ENCODE peak calls at places on chromosome 12, in six cellular contexts. K is neuronal stem cell, Q is heart left ventricle, I is fibroblast of lung, E is right lobe of liver, J is HCT116. N is an unnamed sample. For H3K9me3, the result is how much of the 10 kb centered on the place peaks cover.

GRCh38 chr12:124394462-124395128 is 99.7 kb downstream of the RFLNA start:
- DNase-seq in J (no peak), I (no peak), K (no peak), E (no peak), Q (no peak), N (no peak)

GRCh38 chr12:113860950-113861349 is 105.2 kb downstream of the RBM19 start:
- DNase-seq in E (no peak), Q (no peak), K (no peak), J (no peak), I (peak), N (no peak)

GRCh38 chr12:31682136-31682962 is 22.9 kb downstream of the ETFBKMT start:
- DNase-seq in I (peak), J (peak), E (peak), K (peak), Q (peak), N (peak)

GRCh38 chr12:93245543-93245942 is 132.2 kb upstream of the NUDT4 start:
- DNase-seq in I (no peak), K (no peak), J (no peak), E (no peak), Q (no peak), N (no peak)

GRCh38 chr12:123085730-123086487 is 65.0 kb downstream of the PITPNM2 start:
- DNase-seq in I (no peak), E (no peak), K (no peak), J (peak), Q (no peak), N (no peak)

GRCh38 chr12:119666226-119666808 is 1.6 kb upstream of the PRKAB1 start:
- DNase-seq in K (no peak), I (no peak), Q (no peak), J (no peak), E (no peak), N (no peak)

GRCh38 chr12:57366315-57366714 is 64.5 kb downstream of the R3HDM2 start:
- DNase-seq in I (no peak), J (no peak), Q (no peak), K (no peak), E (no peak), N (no peak)

GRCh38 chr12:131840643-131841416 is 12.6 kb downstream of the MMP17 start:
- DNase-seq in J (no peak), I (no peak), K (no peak), Q (no peak), E (no peak), N (no peak)

GRCh38 chr12:86950043-86950838 is 694.0 kb upstream of the MGAT4C start:
- DNase-seq in Q (no peak), J (no peak), K (no peak), E (no peak), I (peak), N (no peak)

GRCh38 chr12:69649529-69649928 is 38.8 kb upstream of the LRRC10 start:
- DNase-seq in J (no peak), I (no peak), Q (no peak), E (no peak), K (no peak), N (no peak)

GRCh38 chr12:82359115-82359478 is 768 bp downstream of the METTL25 start:
- DNase-seq in K (no peak), E (peak), I (peak), J (no peak), Q (no peak), N (no peak)

GRCh38 chr12:52867636-52868035 is 18.8 kb upstream of the KRT78 start:
- DNase-seq in Q (peak), J (no peak), K (no peak), I (no peak), E (no peak), N (no peak)

GRCh38 chr12:12673296-12673695 is 22.7 kb downstream of the GPR19 start:
- DNase-seq in E (no peak), K (no peak), J (no peak), I (no peak), Q (no peak), N (no peak)

GRCh38 chr12:25977047-25977446 is 18.6 kb downstream of the RASSF8 start:
- DNase-seq in Q (no peak), J (no peak), I (peak), K (no peak), E (no peak), N (no peak)

GRCh38 chr12:33000016-33000415 is 103.4 kb upstream of the PKP2 start:
- DNase-seq in Q (no peak), I (no peak), K (no peak), E (no peak), J (no peak), N (no peak)

GRCh38 chr12:103011974-103012763 is 54.7 kb downstream of the ASCL1 start:
- DNase-seq in K (no peak), I (no peak), Q (no peak), E (no peak), J (no peak), N (no peak)

GRCh38 chr12:43762596-43762995 is 3.8 kb downstream of the IRAK4 start:
- DNase-seq in Q (no peak), K (no peak), J (no peak), E (no peak), I (no peak), N (no peak)

GRCh38 chr12:104809251-104809650 is 148.8 kb downstream of the SLC41A2 start:
- DNase-seq in I (no peak), Q (no peak), K (no peak), J (no peak), E (no peak), N (no peak)

GRCh38 chr12:75642226-75642625 is 130.8 kb upstream of the KRR1 start:
- DNase-seq in E (no peak), I (no peak), K (no peak), Q (no peak), J (no peak), N (no peak)

GRCh38 chr12:93144109-93144508 is 215.0 kb upstream of the EEA1 start:
- DNase-seq in I (no peak), E (no peak), Q (no peak), J (no peak), K (no peak), N (no peak)

DNA sequence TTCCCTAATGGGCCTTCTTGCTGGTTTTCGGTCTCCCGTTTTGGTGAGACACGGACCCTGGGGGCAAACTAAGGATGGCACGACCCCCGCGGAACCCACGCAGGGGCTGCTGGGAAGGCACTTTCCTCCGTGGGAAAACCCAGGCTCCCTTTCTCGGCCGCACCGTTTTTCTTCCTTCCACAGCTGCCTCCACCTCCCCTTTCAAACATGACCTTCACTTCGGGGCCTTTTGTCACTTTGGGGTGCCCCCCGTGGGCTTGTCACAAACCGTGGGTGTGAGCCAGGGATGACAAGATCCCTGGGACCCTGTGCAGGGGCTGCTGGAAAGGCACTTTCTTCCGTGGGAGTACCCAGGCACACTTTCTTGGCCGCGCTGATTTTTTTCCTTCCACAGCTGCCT is 268.7 kb downstream of the ALG10 start:
- DNase-seq in Q (peak), K (no peak), I (no peak), E (no peak), J (no peak), N (no peak)
- H3K9me3 ChIP-seq in Q (under half), K (under half), I (under half), E (under half), J (under half), N (under half)

DNA sequence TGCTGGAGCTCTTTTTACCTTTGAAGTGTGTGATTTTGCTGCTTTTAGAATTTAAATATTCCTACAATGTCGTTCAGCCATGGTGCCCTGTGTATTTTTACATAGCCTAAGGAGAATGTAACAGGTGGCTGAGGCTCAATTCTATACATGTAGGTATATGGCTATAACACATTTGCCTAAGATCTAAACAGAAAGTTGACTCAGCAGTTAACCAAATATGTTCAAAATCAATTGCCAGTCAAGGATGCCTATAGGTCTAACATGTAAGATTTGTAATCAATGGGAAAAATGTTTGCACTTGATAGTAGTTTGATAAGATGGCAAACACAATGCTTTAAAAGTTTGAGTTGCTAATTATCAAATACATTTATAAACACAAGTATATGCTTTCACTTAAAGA is 8.2 kb downstream of the PAWR start:
- DNase-seq in I (no peak), K (no peak), Q (no peak), E (no peak), J (no peak), N (no peak)
- H3K9me3 ChIP-seq in I (under half), K (under half), Q (under half), E (under half), J (under half), N (under half)

GRCh38 chr12:34205401-34205800 is 183.1 kb downstream of the ALG10 start:
- DNase-seq in I (no peak), E (no peak), J (no peak), Q (no peak), K (no peak), N (no peak)

GRCh38 chr12:34207858-34208257 is 185.6 kb downstream of the ALG10 start:
- DNase-seq in E (no peak), K (no peak), I (no peak), J (no peak), Q (no peak), N (no peak)

GRCh38 chr12:34206061-34206785 is 183.9 kb downstream of the ALG10 start:
- DNase-seq in K (no peak), J (no peak), Q (no peak), E (no peak), I (no peak), N (no peak)

GRCh38 chr12:34204830-34205285 is 182.6 kb downstream of the ALG10 start:
- DNase-seq in Q (peak), I (no peak), J (no peak), K (no peak), E (no peak), N (no peak)

GRCh38 chr12:34203866-34204620 is 181.7 kb downstream of the ALG10 start:
- DNase-seq in K (no peak), Q (no peak), J (no peak), I (no peak), E (no peak), N (no peak)
- H3K9me3 ChIP-seq in K (under half), Q (under half), J (under half), I (under half), E (under half), N (under half)

GRCh38 chr12:132950844-132951535 is 5.1 kb downstream of the ZNF605 start:
- DNase-seq in I (no peak), J (no peak), Q (no peak), K (no peak), E (no peak), N (no peak)
- H3K9me3 ChIP-seq in I (under half), J (under half), Q (under half), K (half or more), E (under half), N (under half)

GRCh38 chr12:110065540-110065939 is 17.2 kb upstream of the C12orf76 start:
- DNase-seq in J (no peak), E (no peak), Q (no peak), I (no peak), K (no peak), N (no peak)
- H3K9me3 ChIP-seq in J (under half), E (under half), Q (under half), I (under half), K (under half), N (under half)

DNA sequence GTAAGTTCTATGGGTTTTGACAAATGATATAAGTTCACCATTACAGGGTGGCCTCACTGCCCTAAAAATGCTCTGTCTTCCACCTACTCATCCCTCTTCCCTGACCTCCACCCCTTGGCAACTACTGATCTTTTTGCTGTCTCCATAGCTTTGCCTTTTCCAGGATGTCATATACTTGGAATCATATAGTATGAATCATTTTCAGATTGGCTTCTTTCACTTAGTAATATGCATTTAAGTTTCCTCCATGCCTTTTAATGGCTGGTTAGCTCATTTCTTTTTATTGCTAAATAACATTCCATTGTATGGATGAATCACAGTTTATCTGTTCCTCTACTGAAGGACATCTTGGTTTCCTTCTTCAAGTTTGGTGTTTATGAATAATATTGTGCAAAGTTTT is 14.0 kb upstream of the PEX5 start:
- DNase-seq in I (peak), J (no peak), K (no peak), Q (no peak), E (no peak), N (no peak)
- H3K9me3 ChIP-seq in I (under half), J (under half), K (under half), Q (under half), E (under half), N (half or more)

DNA sequence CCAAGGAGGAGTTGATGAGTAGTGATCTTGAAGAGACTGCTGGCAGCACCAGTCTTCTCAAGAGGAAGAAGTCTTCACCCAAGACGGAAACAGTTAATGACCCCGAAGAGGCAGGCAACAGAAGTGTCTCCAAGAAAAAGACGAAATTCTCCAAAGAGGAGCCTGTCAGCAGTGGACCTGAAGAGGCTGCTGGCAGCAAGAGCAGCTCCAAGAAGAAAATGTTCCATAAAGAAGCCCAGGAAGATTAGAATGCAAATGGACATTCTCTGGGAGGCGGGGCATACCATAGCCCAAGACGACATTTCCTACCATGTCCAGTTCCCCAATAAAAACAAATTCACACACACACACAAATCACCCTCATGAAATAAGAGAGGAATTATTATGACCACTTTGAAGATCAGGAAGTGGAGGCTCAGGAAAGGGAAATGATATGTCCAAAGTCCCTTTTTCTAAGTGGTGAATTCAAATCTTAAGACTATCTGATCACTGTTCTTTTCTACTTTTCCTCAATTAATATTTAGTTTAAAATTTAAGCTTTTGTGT is 131.8 kb downstream of the PAWR start:
- DNase-seq in K (no peak), Q (no peak), I (no peak), J (no peak), E (no peak), N (no peak)
- H3K9me3 ChIP-seq in K (under half), Q (under half), I (under half), J (under half), E (under half), N (half or more)

N was measured in NT2/D1.